ENCODE peak calls at places on chromosomes 12 and 14, in five cellular contexts. One of them, this sample, is unnamed.

GRCh38 chr14:103805708-103806107 is 41.7 kb downstream of the PPP1R13B start:
- DNase-seq in cardiac muscle cell: no peak
- DNase-seq in AG10803: peak
- DNase-seq in lower lobe of right lung: no peak
- DNase-seq in Peyer's patch: no peak
- DNase-seq in this sample: no peak

GRCh38 chr12:120497524-120498150 is 1.7 kb downstream of the DYNLL1 start:
- DNase-seq in cardiac muscle cell: peak
- DNase-seq in AG10803: peak
- DNase-seq in lower lobe of right lung: no peak
- DNase-seq in Peyer's patch: peak
- DNase-seq in this sample: peak

GRCh38 chr14:74558655-74559054 is 53.4 kb downstream of the LTBP2 start:
- DNase-seq in cardiac muscle cell: no peak
- DNase-seq in AG10803: peak
- DNase-seq in lower lobe of right lung: no peak
- DNase-seq in Peyer's patch: no peak
- DNase-seq in this sample: peak

GRCh38 chr14:77141592-77142288 is at the start of gene ZDHHC22:
- DNase-seq in cardiac muscle cell: peak
- DNase-seq in AG10803: no peak
- DNase-seq in lower lobe of right lung: no peak
- DNase-seq in Peyer's patch: no peak
- DNase-seq in this sample: no peak

GRCh38 chr14:55837467-55837866 is 257.5 kb downstream of the KTN1 start:
- DNase-seq in cardiac muscle cell: no peak
- DNase-seq in AG10803: peak
- DNase-seq in lower lobe of right lung: no peak
- DNase-seq in Peyer's patch: no peak
- DNase-seq in this sample: no peak

GRCh38 chr14:75030147-75030546 is 21.1 kb downstream of the MLH3 start:
- DNase-seq in cardiac muscle cell: no peak
- DNase-seq in AG10803: no peak
- DNase-seq in lower lobe of right lung: no peak
- DNase-seq in Peyer's patch: no peak
- DNase-seq in this sample: no peak

GRCh38 chr14:55588259-55588699 is 8.3 kb downstream of the KTN1 start:
- DNase-seq in cardiac muscle cell: no peak
- DNase-seq in AG10803: peak
- DNase-seq in lower lobe of right lung: no peak
- DNase-seq in Peyer's patch: no peak
- DNase-seq in this sample: peak

GRCh38 chr12:7638064-7638763 is 27.5 kb downstream of the APOBEC1 start:
- DNase-seq in cardiac muscle cell: no peak
- DNase-seq in AG10803: no peak
- DNase-seq in lower lobe of right lung: no peak
- DNase-seq in Peyer's patch: no peak
- DNase-seq in this sample: no peak

GRCh38 chr12:110935588-110935987 is 15.2 kb upstream of the MYL2 start:
- DNase-seq in cardiac muscle cell: no peak
- DNase-seq in AG10803: no peak
- DNase-seq in lower lobe of right lung: no peak
- DNase-seq in Peyer's patch: no peak
- DNase-seq in this sample: no peak

GRCh38 chr12:40198601-40199000 is 26.2 kb upstream of the LRRK2 start:
- DNase-seq in cardiac muscle cell: no peak
- DNase-seq in AG10803: no peak
- DNase-seq in lower lobe of right lung: no peak
- DNase-seq in Peyer's patch: no peak
- DNase-seq in this sample: no peak

GRCh38 chr14:54658836-54659235 is 91.9 kb downstream of the SAMD4A start:
- DNase-seq in cardiac muscle cell: no peak
- DNase-seq in AG10803: no peak
- DNase-seq in lower lobe of right lung: no peak
- DNase-seq in Peyer's patch: no peak
- DNase-seq in this sample: no peak

GRCh38 chr14:99360774-99361595 is 89.0 kb upstream of the BCL11B start:
- DNase-seq in cardiac muscle cell: no peak
- DNase-seq in AG10803: no peak
- DNase-seq in lower lobe of right lung: no peak
- DNase-seq in Peyer's patch: no peak
- DNase-seq in this sample: no peak

GRCh38 chr14:49972199-49972671 is 79.4 kb downstream of the ARF6 start:
- DNase-seq in cardiac muscle cell: peak
- DNase-seq in AG10803: peak
- DNase-seq in lower lobe of right lung: no peak
- DNase-seq in Peyer's patch: no peak
- DNase-seq in this sample: peak

GRCh38 chr14:100547633-100548294 is 39.5 kb downstream of the BEGAIN start:
- DNase-seq in cardiac muscle cell: peak
- DNase-seq in AG10803: peak
- DNase-seq in lower lobe of right lung: peak
- DNase-seq in Peyer's patch: peak
- DNase-seq in this sample: no peak

DNA sequence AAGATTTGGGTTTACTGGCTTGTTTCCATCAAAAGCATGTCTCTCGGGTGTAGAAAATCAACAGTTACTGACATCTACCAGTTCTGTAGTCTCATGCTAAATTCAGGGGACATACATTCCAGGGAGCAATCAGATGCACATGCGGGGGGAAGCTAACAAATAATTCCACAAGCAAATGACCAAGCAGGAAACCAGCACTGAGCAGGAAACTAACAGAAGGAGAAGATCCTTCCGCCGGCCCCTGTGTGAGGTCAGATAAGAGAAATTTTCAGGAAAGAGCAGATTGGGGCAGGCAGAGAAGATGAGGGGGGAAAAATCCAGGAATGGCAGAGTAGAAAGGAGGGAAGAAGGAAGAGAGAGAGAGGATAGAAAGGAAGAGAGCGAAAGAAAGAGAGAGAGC is 127.6 kb upstream of the TMCC3 start:
- DNase-seq in cardiac muscle cell: no peak
- DNase-seq in AG10803: no peak
- DNase-seq in lower lobe of right lung: no peak
- DNase-seq in Peyer's patch: no peak
- DNase-seq in this sample: no peak
- H3K4me3 ChIP-seq in cardiac muscle cell: no peak
- H3K4me3 ChIP-seq in AG10803: no peak
- H3K4me3 ChIP-seq in lower lobe of right lung: no peak
- H3K4me3 ChIP-seq in Peyer's patch: no peak
- H3K4me3 ChIP-seq in this sample: no peak

GRCh38 chr12:13359636-13360035 is 163.1 kb downstream of the EMP1 start:
- DNase-seq in cardiac muscle cell: no peak
- DNase-seq in AG10803: no peak
- DNase-seq in lower lobe of right lung: no peak
- DNase-seq in Peyer's patch: no peak
- DNase-seq in this sample: no peak

GRCh38 chr12:13358391-13358905 is 161.9 kb downstream of the EMP1 start:
- DNase-seq in cardiac muscle cell: no peak
- DNase-seq in AG10803: no peak
- DNase-seq in lower lobe of right lung: no peak
- DNase-seq in Peyer's patch: no peak
- DNase-seq in this sample: no peak

GRCh38 chr12:13365782-13366366 is 169.3 kb downstream of the EMP1 start:
- DNase-seq in cardiac muscle cell: peak
- DNase-seq in AG10803: no peak
- DNase-seq in lower lobe of right lung: no peak
- DNase-seq in Peyer's patch: no peak
- DNase-seq in this sample: no peak

GRCh38 chr12:13367973-13368372 is 171.4 kb downstream of the EMP1 start:
- DNase-seq in cardiac muscle cell: no peak
- DNase-seq in AG10803: no peak
- DNase-seq in lower lobe of right lung: no peak
- DNase-seq in Peyer's patch: no peak
- DNase-seq in this sample: no peak

GRCh38 chr12:13362260-13362841 is 165.8 kb downstream of the EMP1 start:
- DNase-seq in cardiac muscle cell: peak
- DNase-seq in AG10803: peak
- DNase-seq in lower lobe of right lung: peak
- DNase-seq in Peyer's patch: peak
- DNase-seq in this sample: peak
- TF ChIP-seq CTCF in cardiac muscle cell: peak
- TF ChIP-seq CTCF in AG10803: peak
- TF ChIP-seq CTCF in lower lobe of right lung: peak
- TF ChIP-seq CTCF in Peyer's patch: peak
- TF ChIP-seq CTCF in this sample: peak

GRCh38 chr12:124741211-124741610 is 122.5 kb downstream of the SCARB1 start:
- DNase-seq in cardiac muscle cell: no peak
- DNase-seq in AG10803: no peak
- DNase-seq in lower lobe of right lung: no peak
- DNase-seq in Peyer's patch: no peak
- DNase-seq in this sample: no peak

GRCh38 chr12:124742111-124742510 is 121.6 kb downstream of the SCARB1 start:
- DNase-seq in cardiac muscle cell: no peak
- DNase-seq in AG10803: no peak
- DNase-seq in lower lobe of right lung: no peak
- DNase-seq in Peyer's patch: no peak
- DNase-seq in this sample: no peak

GRCh38 chr12:124743479-124744272 is 120.0 kb downstream of the SCARB1 start:
- DNase-seq in cardiac muscle cell: no peak
- DNase-seq in AG10803: no peak
- DNase-seq in lower lobe of right lung: no peak
- DNase-seq in Peyer's patch: no peak
- DNase-seq in this sample: no peak

GRCh38 chr12:124744273-124744640 is 119.4 kb downstream of the SCARB1 start:
- DNase-seq in cardiac muscle cell: no peak
- DNase-seq in AG10803: no peak
- DNase-seq in lower lobe of right lung: no peak
- DNase-seq in Peyer's patch: no peak
- DNase-seq in this sample: no peak

GRCh38 chr12:124742702-124743101 is 121.0 kb downstream of the SCARB1 start:
- DNase-seq in cardiac muscle cell: no peak
- DNase-seq in AG10803: no peak
- DNase-seq in lower lobe of right lung: no peak
- DNase-seq in Peyer's patch: no peak
- DNase-seq in this sample: no peak
- H3K4me3 ChIP-seq in cardiac muscle cell: no peak
- H3K4me3 ChIP-seq in AG10803: no peak
- H3K4me3 ChIP-seq in lower lobe of right lung: no peak
- H3K4me3 ChIP-seq in Peyer's patch: no peak
- H3K4me3 ChIP-seq in this sample: no peak

GRCh38 chr12:10358969-10359368 is 30.9 kb downstream of the KLRK1 start:
- DNase-seq in cardiac muscle cell: no peak
- DNase-seq in AG10803: no peak
- DNase-seq in lower lobe of right lung: no peak
- DNase-seq in Peyer's patch: no peak
- DNase-seq in this sample: no peak

GRCh38 chr12:10358131-10358530 is 31.7 kb downstream of the KLRK1 start:
- DNase-seq in cardiac muscle cell: no peak
- DNase-seq in AG10803: no peak
- DNase-seq in lower lobe of right lung: no peak
- DNase-seq in Peyer's patch: no peak
- DNase-seq in this sample: no peak

GRCh38 chr12:10354502-10354901 is 35.3 kb downstream of the KLRK1 start:
- DNase-seq in cardiac muscle cell: peak
- DNase-seq in AG10803: no peak
- DNase-seq in lower lobe of right lung: no peak
- DNase-seq in Peyer's patch: no peak
- DNase-seq in this sample: no peak

DNA sequence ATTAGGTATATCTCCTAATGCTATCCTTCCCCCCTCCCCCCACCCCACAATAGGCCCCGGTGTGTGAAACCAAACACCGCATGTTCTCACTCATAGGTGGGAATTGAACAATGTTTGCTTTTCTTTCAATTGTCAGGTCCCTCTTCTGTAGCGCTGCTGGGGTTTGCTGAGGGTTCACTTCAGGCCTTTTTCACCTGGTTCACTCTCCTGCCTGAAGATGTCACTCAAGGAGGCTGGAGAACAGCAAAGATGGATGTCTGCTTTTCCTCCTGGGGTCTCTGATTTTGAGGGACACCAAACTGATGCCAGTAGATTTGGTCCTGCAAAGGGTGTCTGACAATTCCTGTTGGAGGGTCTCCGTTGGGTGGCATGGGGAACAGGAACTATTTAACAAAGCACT is 35.8 kb downstream of the KLRK1 start:
- DNase-seq in cardiac muscle cell: no peak
- DNase-seq in AG10803: no peak
- DNase-seq in lower lobe of right lung: no peak
- DNase-seq in Peyer's patch: no peak
- DNase-seq in this sample: no peak
- TF ChIP-seq CTCF in cardiac muscle cell: no peak
- TF ChIP-seq CTCF in AG10803: no peak
- TF ChIP-seq CTCF in lower lobe of right lung: no peak
- TF ChIP-seq CTCF in Peyer's patch: no peak
- TF ChIP-seq CTCF in this sample: no peak

DNA sequence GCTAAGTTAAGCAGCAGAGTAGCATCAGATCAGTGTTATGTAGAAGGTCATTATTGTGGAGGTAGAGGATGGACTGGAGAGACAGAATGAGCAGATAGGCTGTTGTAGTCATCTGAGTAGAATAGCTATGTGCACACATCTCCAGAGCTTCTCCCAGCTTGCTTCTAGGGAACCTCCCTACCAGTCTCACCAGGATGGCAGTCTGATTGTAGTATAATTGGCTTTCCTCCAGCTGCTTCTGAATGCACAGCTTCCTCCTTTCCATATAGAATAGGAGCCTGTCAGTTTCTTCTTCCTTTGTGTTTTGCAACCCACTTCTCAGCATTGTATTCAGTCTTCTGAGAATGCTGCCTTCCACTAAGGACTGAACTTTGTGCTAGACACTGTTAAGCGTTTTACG is 2.1 kb upstream of the CSAD start:
- DNase-seq in cardiac muscle cell: peak
- DNase-seq in AG10803: no peak
- DNase-seq in lower lobe of right lung: no peak
- DNase-seq in Peyer's patch: no peak
- DNase-seq in this sample: no peak
- H3K4me3 ChIP-seq in cardiac muscle cell: no peak
- H3K4me3 ChIP-seq in AG10803: no peak
- H3K4me3 ChIP-seq in lower lobe of right lung: peak
- H3K4me3 ChIP-seq in Peyer's patch: no peak
- H3K4me3 ChIP-seq in this sample: peak